ENCODE peak calls at places on chromosomes 7 and 10, in four cellular contexts. One of them, this sample, is unnamed.

GRCh38 chr7:11768263-11768662 is 63.7 kb downstream of the THSD7A start:
- DNase-seq in OCI-LY7: no peak
- DNase-seq in breast epithelium: no peak
- DNase-seq in Peyer's patch: no peak
- DNase-seq in this sample: no peak

GRCh38 chr7:142500364-142500763 is 242.5 kb upstream of the PRSS58 start:
- DNase-seq in OCI-LY7: no peak
- DNase-seq in breast epithelium: no peak
- DNase-seq in Peyer's patch: no peak
- DNase-seq in this sample: no peak

GRCh38 chr10:131816941-131817700 is 83.7 kb upstream of the PPP2R2D start:
- DNase-seq in OCI-LY7: no peak
- DNase-seq in breast epithelium: no peak
- DNase-seq in Peyer's patch: peak
- DNase-seq in this sample: no peak

GRCh38 chr10:76632158-76633051 is 1005.2 kb downstream of the KCNMA1 start:
- DNase-seq in OCI-LY7: peak
- DNase-seq in breast epithelium: no peak
- DNase-seq in Peyer's patch: no peak
- DNase-seq in this sample: no peak

GRCh38 chr7:18239212-18239611 is 211.6 kb upstream of the PRPS1L1 start:
- DNase-seq in OCI-LY7: no peak
- DNase-seq in breast epithelium: no peak
- DNase-seq in Peyer's patch: no peak
- DNase-seq in this sample: no peak

GRCh38 chr7:55571534-55572377 is 546 bp downstream of the VOPP1 start:
- DNase-seq in OCI-LY7: peak
- DNase-seq in breast epithelium: no peak
- DNase-seq in Peyer's patch: peak
- DNase-seq in this sample: peak

GRCh38 chr10:27801171-27801785 is 55.7 kb upstream of the MKX start:
- DNase-seq in OCI-LY7: no peak
- DNase-seq in breast epithelium: no peak
- DNase-seq in Peyer's patch: no peak
- DNase-seq in this sample: no peak

GRCh38 chr10:93566435-93567276 is at the start of gene FFAR4:
- DNase-seq in OCI-LY7: no peak
- DNase-seq in breast epithelium: no peak
- DNase-seq in Peyer's patch: peak
- DNase-seq in this sample: no peak

GRCh38 chr7:106775552-106775936 is 89.5 kb upstream of the PIK3CG start:
- DNase-seq in OCI-LY7: no peak
- DNase-seq in breast epithelium: no peak
- DNase-seq in Peyer's patch: no peak
- DNase-seq in this sample: no peak

GRCh38 chr10:61250131-61250530 is 203.1 kb downstream of the TMEM26 start:
- DNase-seq in OCI-LY7: no peak
- DNase-seq in breast epithelium: no peak
- DNase-seq in Peyer's patch: no peak
- DNase-seq in this sample: no peak

DNA sequence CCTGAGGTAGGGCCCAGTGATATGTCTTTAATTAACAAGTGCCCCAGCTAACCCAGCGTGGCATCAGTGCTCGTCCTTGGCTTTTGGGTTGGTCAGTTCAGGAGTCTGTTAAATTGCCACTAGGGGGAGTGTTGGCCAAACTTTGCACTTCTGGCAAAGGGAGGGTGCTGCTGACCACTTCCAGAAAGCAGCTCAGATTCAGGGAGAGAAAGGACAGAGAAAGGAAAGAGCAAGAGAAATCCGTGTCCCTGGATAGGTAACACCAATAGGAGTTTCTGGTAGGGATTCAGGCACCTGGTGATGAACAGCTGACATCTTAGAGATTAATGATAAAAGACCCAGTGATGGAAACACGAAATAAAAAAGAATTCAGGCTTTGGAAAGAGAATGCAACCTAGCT is 243.1 kb upstream of the AOAH start:
- DNase-seq in OCI-LY7: peak
- DNase-seq in breast epithelium: no peak
- DNase-seq in Peyer's patch: no peak
- DNase-seq in this sample: peak
- TF ChIP-seq CTCF in OCI-LY7: peak
- TF ChIP-seq CTCF in breast epithelium: peak
- TF ChIP-seq CTCF in Peyer's patch: peak
- TF ChIP-seq CTCF in this sample: peak

GRCh38 chr10:44990965-44991364 is 9.8 kb upstream of the ZNF22 start:
- DNase-seq in OCI-LY7: no peak
- DNase-seq in breast epithelium: no peak
- DNase-seq in Peyer's patch: no peak
- DNase-seq in this sample: no peak

GRCh38 chr10:44990302-44990655 is 10.4 kb upstream of the ZNF22 start:
- DNase-seq in OCI-LY7: peak
- DNase-seq in breast epithelium: no peak
- DNase-seq in Peyer's patch: no peak
- DNase-seq in this sample: peak

GRCh38 chr10:44991571-44991970 is 9.2 kb upstream of the ZNF22 start:
- DNase-seq in OCI-LY7: no peak
- DNase-seq in breast epithelium: no peak
- DNase-seq in Peyer's patch: no peak
- DNase-seq in this sample: peak

GRCh38 chr10:44988957-44989620 is 10.5 kb upstream of the DEPP1 start:
- DNase-seq in OCI-LY7: no peak
- DNase-seq in breast epithelium: no peak
- DNase-seq in Peyer's patch: no peak
- DNase-seq in this sample: no peak

DNA sequence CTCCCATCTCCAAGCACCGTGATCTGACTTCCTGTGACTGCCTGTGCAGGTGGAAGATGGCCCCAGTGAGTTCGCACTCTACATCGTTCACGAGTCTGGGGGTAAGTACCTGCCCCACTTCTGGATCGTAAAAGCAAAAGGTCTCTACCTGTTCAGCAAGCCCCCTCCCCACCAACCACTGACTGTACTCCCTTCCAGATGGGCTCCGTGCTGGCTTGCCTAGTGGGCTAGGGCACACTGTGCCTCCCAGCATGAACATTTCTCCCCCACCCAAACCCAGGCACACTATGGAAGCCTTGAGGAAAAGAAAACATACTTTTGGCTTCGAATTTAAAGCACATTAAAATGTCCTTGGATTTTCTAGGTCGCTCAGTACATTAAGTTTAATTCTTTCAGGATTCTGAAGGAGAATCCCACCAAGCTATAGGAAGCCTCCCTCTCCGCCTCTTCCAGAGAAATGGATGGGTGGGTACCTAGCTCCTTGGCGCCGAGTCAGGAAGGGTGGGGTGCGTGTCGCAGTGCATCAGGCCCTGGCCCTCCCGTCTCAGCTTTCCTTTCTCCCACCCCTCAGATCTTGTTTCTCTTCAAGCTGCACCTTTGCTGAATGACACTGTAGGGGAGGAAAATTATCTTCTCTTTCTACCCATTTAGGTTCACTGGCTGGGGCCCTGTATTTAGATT is 11.0 kb upstream of the ZNF22 start:
- DNase-seq in OCI-LY7: no peak
- DNase-seq in breast epithelium: no peak
- DNase-seq in Peyer's patch: no peak
- DNase-seq in this sample: no peak
- H3K27ac ChIP-seq in OCI-LY7: no peak
- H3K27ac ChIP-seq in breast epithelium: no peak
- H3K27ac ChIP-seq in Peyer's patch: no peak
- H3K27ac ChIP-seq in this sample: no peak

DNA sequence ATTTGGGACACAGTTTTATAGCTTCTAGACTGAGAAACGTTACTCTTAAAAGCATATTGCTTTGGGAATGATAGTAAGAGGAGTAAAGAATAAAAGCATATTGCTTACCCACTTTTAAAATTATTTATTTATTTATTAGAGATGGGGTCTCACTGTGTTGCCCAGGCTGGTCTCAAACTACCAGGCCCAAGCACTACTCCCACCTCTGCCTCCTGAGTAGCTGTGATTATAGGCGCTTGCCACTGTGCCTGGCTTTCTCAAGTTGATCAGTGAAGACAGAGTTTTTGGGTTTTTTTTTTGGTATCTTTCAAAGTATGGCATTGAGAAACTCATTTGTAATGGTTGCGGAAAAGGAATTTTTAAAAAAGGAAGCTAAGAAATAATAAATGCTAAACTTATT is 68.0 kb downstream of the AHCYL2 start:
- DNase-seq in OCI-LY7: no peak
- DNase-seq in breast epithelium: no peak
- DNase-seq in Peyer's patch: no peak
- DNase-seq in this sample: no peak
- TF ChIP-seq CTCF in OCI-LY7: no peak
- TF ChIP-seq CTCF in breast epithelium: no peak
- TF ChIP-seq CTCF in Peyer's patch: no peak
- TF ChIP-seq CTCF in this sample: no peak

GRCh38 chr10:125091891-125092290 is 68.5 kb downstream of the CTBP2 start:
- DNase-seq in OCI-LY7: no peak
- DNase-seq in breast epithelium: no peak
- DNase-seq in Peyer's patch: no peak
- DNase-seq in this sample: no peak

GRCh38 chr10:125094826-125095225 is 65.5 kb downstream of the CTBP2 start:
- DNase-seq in OCI-LY7: no peak
- DNase-seq in breast epithelium: no peak
- DNase-seq in Peyer's patch: peak
- DNase-seq in this sample: no peak

GRCh38 chr10:125094111-125094705 is 66.2 kb downstream of the CTBP2 start:
- DNase-seq in OCI-LY7: no peak
- DNase-seq in breast epithelium: no peak
- DNase-seq in Peyer's patch: no peak
- DNase-seq in this sample: no peak

GRCh38 chr10:125092564-125093031 is 67.8 kb downstream of the CTBP2 start:
- DNase-seq in OCI-LY7: no peak
- DNase-seq in breast epithelium: no peak
- DNase-seq in Peyer's patch: peak
- DNase-seq in this sample: no peak

DNA sequence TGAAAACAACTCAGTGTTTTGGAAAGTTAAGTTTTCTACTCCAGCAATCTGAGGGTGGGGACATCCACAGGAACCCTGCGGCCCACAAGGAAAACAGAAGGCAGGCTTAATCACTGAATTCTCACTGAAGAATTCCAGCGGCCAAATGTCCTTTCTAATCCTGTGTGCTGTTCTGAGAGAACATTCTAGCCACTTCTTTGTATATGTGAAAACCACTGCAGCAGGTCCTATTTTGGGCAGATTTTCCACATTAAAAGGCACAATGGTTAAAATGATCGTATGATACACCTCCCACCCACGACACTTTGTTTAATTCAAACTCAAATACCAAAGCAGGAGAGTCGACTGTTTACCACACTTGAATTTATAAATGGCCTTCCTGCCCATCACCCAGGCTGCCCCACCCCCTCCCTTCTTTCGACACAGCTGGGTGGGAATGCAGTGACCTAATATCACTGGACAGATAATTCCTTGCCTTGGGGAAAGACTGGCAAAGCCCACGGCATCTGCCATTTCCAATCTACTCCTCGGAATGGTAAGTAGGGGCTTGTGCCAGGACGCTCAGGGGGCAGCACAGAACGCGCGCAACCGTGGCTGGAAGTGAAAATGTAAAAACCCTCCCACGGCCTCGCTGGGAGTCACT is 67.0 kb downstream of the CTBP2 start:
- DNase-seq in OCI-LY7: no peak
- DNase-seq in breast epithelium: no peak
- DNase-seq in Peyer's patch: no peak
- DNase-seq in this sample: no peak
- H3K27ac ChIP-seq in OCI-LY7: no peak
- H3K27ac ChIP-seq in breast epithelium: peak
- H3K27ac ChIP-seq in Peyer's patch: peak
- H3K27ac ChIP-seq in this sample: peak

DNA sequence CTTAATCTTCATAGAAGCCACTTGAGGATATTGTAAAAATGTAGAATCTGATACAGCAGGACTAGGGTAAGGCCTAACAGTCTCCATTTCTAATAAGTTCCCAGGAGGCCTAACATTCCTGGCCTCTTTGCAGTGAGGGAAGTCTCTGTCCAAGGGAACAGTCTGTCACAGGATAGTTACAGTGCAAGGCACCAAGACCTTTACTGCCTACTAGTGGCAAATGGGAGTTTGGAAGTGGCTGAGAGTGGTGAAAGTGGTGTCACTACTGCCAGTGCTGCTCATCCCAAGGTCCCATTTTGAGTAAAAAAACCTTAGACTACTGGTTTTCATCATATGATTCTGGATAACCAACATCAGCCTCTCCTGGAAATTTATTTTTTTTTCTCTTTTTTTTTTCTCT is 619.5 kb upstream of the SEMA3D start:
- DNase-seq in OCI-LY7: no peak
- DNase-seq in breast epithelium: no peak
- DNase-seq in Peyer's patch: no peak
- DNase-seq in this sample: no peak
- TF ChIP-seq CTCF in OCI-LY7: peak
- TF ChIP-seq CTCF in breast epithelium: no peak
- TF ChIP-seq CTCF in Peyer's patch: peak
- TF ChIP-seq CTCF in this sample: no peak

GRCh38 chr10:100895346-100895745 is 17.4 kb upstream of the SLF2 start:
- DNase-seq in OCI-LY7: no peak
- DNase-seq in breast epithelium: no peak
- DNase-seq in Peyer's patch: no peak
- DNase-seq in this sample: peak
- H3K27ac ChIP-seq in OCI-LY7: no peak
- H3K27ac ChIP-seq in breast epithelium: no peak
- H3K27ac ChIP-seq in Peyer's patch: no peak
- H3K27ac ChIP-seq in this sample: no peak